ENCODE peak calls at places on chromosome 17, in seven cellular contexts. One of them, this sample, is unnamed.

GRCh38 chr17:43341705-43342600 is 56.8 kb upstream of the ARL4D start:
- DNase-seq in PC-3: peak
- DNase-seq in fibroblast of the aortic adventitia: peak
- DNase-seq in thoracic aorta: no peak
- DNase-seq in A549: no peak
- DNase-seq in A673: no peak
- DNase-seq in GM06990: no peak
- DNase-seq in this sample: no peak

GRCh38 chr17:40884708-40885512 is at the start of gene KRT20:
- DNase-seq in PC-3: peak
- DNase-seq in A549: no peak
- DNase-seq in GM06990: no peak
- DNase-seq in A673: no peak
- DNase-seq in fibroblast of the aortic adventitia: no peak
- DNase-seq in thoracic aorta: no peak
- DNase-seq in this sample: no peak

GRCh38 chr17:77385750-77386501 is 245.2 kb downstream of the SEC14L1 start:
- DNase-seq in fibroblast of the aortic adventitia: peak
- DNase-seq in thoracic aorta: no peak
- DNase-seq in PC-3: no peak
- DNase-seq in A673: no peak
- DNase-seq in GM06990: no peak
- DNase-seq in A549: no peak
- DNase-seq in this sample: no peak

GRCh38 chr17:74592087-74592990 is at the start of gene CD300LD:
- DNase-seq in GM06990: no peak
- DNase-seq in thoracic aorta: no peak
- DNase-seq in A549: no peak
- DNase-seq in PC-3: no peak
- DNase-seq in A673: no peak
- DNase-seq in fibroblast of the aortic adventitia: no peak
- DNase-seq in this sample: no peak

GRCh38 chr17:39800540-39800939 is 62.8 kb downstream of the GRB7 start:
- DNase-seq in A549: no peak
- DNase-seq in PC-3: no peak
- DNase-seq in GM06990: peak
- DNase-seq in fibroblast of the aortic adventitia: no peak
- DNase-seq in thoracic aorta: no peak
- DNase-seq in A673: no peak
- DNase-seq in this sample: peak

GRCh38 chr17:67322039-67322787 is 44.2 kb downstream of the PSMD12 start:
- DNase-seq in A549: no peak
- DNase-seq in PC-3: no peak
- DNase-seq in A673: peak
- DNase-seq in GM06990: no peak
- DNase-seq in fibroblast of the aortic adventitia: no peak
- DNase-seq in thoracic aorta: no peak
- DNase-seq in this sample: no peak

GRCh38 chr17:12046786-12047185 is 26.1 kb downstream of the MAP2K4 start:
- DNase-seq in fibroblast of the aortic adventitia: no peak
- DNase-seq in GM06990: no peak
- DNase-seq in A673: no peak
- DNase-seq in PC-3: no peak
- DNase-seq in thoracic aorta: no peak
- DNase-seq in A549: no peak
- DNase-seq in this sample: no peak

GRCh38 chr17:29617481-29618271 is 5.0 kb downstream of the CORO6 start:
- DNase-seq in A549: peak
- DNase-seq in A673: no peak
- DNase-seq in GM06990: peak
- DNase-seq in thoracic aorta: no peak
- DNase-seq in PC-3: peak
- DNase-seq in fibroblast of the aortic adventitia: peak
- DNase-seq in this sample: peak

GRCh38 chr17:41863074-41863843 is 2.0 kb downstream of the KLHL11 start:
- DNase-seq in thoracic aorta: no peak
- DNase-seq in PC-3: no peak
- DNase-seq in A549: no peak
- DNase-seq in GM06990: no peak
- DNase-seq in fibroblast of the aortic adventitia: no peak
- DNase-seq in A673: no peak
- DNase-seq in this sample: no peak

GRCh38 chr17:40177275-40177874 is at the start of gene RAPGEFL1:
- DNase-seq in PC-3: no peak
- DNase-seq in A673: peak
- DNase-seq in thoracic aorta: peak
- DNase-seq in GM06990: peak
- DNase-seq in fibroblast of the aortic adventitia: peak
- DNase-seq in A549: no peak
- DNase-seq in this sample: no peak

GRCh38 chr17:20223808-20224328 is 214.7 kb downstream of the SPECC1 start:
- DNase-seq in GM06990: no peak
- DNase-seq in fibroblast of the aortic adventitia: peak
- DNase-seq in thoracic aorta: no peak
- DNase-seq in PC-3: peak
- DNase-seq in A673: no peak
- DNase-seq in A549: peak
- DNase-seq in this sample: no peak

GRCh38 chr17:72661093-72661944 is 431.2 kb downstream of the SLC39A11 start:
- DNase-seq in fibroblast of the aortic adventitia: no peak
- DNase-seq in A549: no peak
- DNase-seq in A673: no peak
- DNase-seq in PC-3: peak
- DNase-seq in GM06990: no peak
- DNase-seq in thoracic aorta: no peak
- DNase-seq in this sample: no peak

GRCh38 chr17:45740553-45741330 is 43.4 kb upstream of the CRHR1 start:
- DNase-seq in GM06990: no peak
- DNase-seq in PC-3: peak
- DNase-seq in fibroblast of the aortic adventitia: peak
- DNase-seq in A673: peak
- DNase-seq in thoracic aorta: no peak
- DNase-seq in A549: peak
- DNase-seq in this sample: peak

GRCh38 chr17:42345396-42346078 is 42.7 kb downstream of the STAT3 start:
- DNase-seq in GM06990: no peak
- DNase-seq in fibroblast of the aortic adventitia: no peak
- DNase-seq in A673: no peak
- DNase-seq in thoracic aorta: no peak
- DNase-seq in PC-3: no peak
- DNase-seq in A549: no peak
- DNase-seq in this sample: no peak

GRCh38 chr17:59378621-59379194 is 47.3 kb downstream of the YPEL2 start:
- DNase-seq in thoracic aorta: no peak
- DNase-seq in A673: no peak
- DNase-seq in A549: no peak
- DNase-seq in GM06990: no peak
- DNase-seq in PC-3: no peak
- DNase-seq in fibroblast of the aortic adventitia: peak
- DNase-seq in this sample: no peak

GRCh38 chr17:74599531-74599939 is 7.5 kb upstream of the CD300LD start:
- DNase-seq in PC-3: no peak
- DNase-seq in A673: no peak
- DNase-seq in fibroblast of the aortic adventitia: no peak
- DNase-seq in A549: no peak
- DNase-seq in GM06990: no peak
- DNase-seq in thoracic aorta: no peak
- DNase-seq in this sample: no peak

GRCh38 chr17:80422981-80423380 is 8.0 kb downstream of the ENDOV start:
- DNase-seq in GM06990: no peak
- DNase-seq in A673: no peak
- DNase-seq in fibroblast of the aortic adventitia: no peak
- DNase-seq in PC-3: no peak
- DNase-seq in thoracic aorta: no peak
- DNase-seq in A549: no peak
- DNase-seq in this sample: no peak

GRCh38 chr17:73445466-73445865 is 133.7 kb upstream of the CDC42EP4 start:
- DNase-seq in fibroblast of the aortic adventitia: no peak
- DNase-seq in PC-3: no peak
- DNase-seq in GM06990: no peak
- DNase-seq in thoracic aorta: no peak
- DNase-seq in A673: no peak
- DNase-seq in A549: no peak
- DNase-seq in this sample: no peak

GRCh38 chr17:47946929-47947397 is 5.6 kb downstream of the PNPO start:
- DNase-seq in fibroblast of the aortic adventitia: peak
- DNase-seq in A673: peak
- DNase-seq in GM06990: peak
- DNase-seq in thoracic aorta: peak
- DNase-seq in A549: peak
- DNase-seq in PC-3: peak
- DNase-seq in this sample: no peak

GRCh38 chr17:45248132-45248936 is 13.6 kb downstream of the SPATA32 start:
- DNase-seq in GM06990: peak
- DNase-seq in A673: no peak
- DNase-seq in A549: peak
- DNase-seq in thoracic aorta: no peak
- DNase-seq in PC-3: peak
- DNase-seq in fibroblast of the aortic adventitia: no peak
- DNase-seq in this sample: no peak

GRCh38 chr17:52606098-52606497 is 447.6 kb upstream of the CA10 start:
- DNase-seq in PC-3: peak
- DNase-seq in GM06990: no peak
- DNase-seq in A549: no peak
- DNase-seq in thoracic aorta: no peak
- DNase-seq in A673: no peak
- DNase-seq in fibroblast of the aortic adventitia: no peak
- DNase-seq in this sample: no peak

GRCh38 chr17:18238299-18238698 is 12.9 kb downstream of the LLGL1 start:
- DNase-seq in fibroblast of the aortic adventitia: no peak
- DNase-seq in GM06990: no peak
- DNase-seq in PC-3: no peak
- DNase-seq in A673: no peak
- DNase-seq in A549: no peak
- DNase-seq in thoracic aorta: no peak
- DNase-seq in this sample: no peak

GRCh38 chr17:2855063-2855600 is 58.9 kb downstream of the RAP1GAP2 start:
- DNase-seq in A549: no peak
- DNase-seq in GM06990: no peak
- DNase-seq in A673: no peak
- DNase-seq in PC-3: peak
- DNase-seq in thoracic aorta: no peak
- DNase-seq in fibroblast of the aortic adventitia: no peak
- DNase-seq in this sample: no peak

GRCh38 chr17:55283256-55283965 is 18.7 kb downstream of the HLF start:
- DNase-seq in GM06990: no peak
- DNase-seq in PC-3: no peak
- DNase-seq in A673: no peak
- DNase-seq in thoracic aorta: no peak
- DNase-seq in A549: no peak
- DNase-seq in fibroblast of the aortic adventitia: no peak
- DNase-seq in this sample: no peak

GRCh38 chr17:64345691-64346376 is 44.8 kb downstream of the PECAM1 start:
- DNase-seq in thoracic aorta: no peak
- DNase-seq in A549: no peak
- DNase-seq in PC-3: no peak
- DNase-seq in fibroblast of the aortic adventitia: no peak
- DNase-seq in GM06990: no peak
- DNase-seq in A673: no peak
- DNase-seq in this sample: no peak

GRCh38 chr17:8859029-8859803 is 8.3 kb downstream of the PIK3R6 start:
- DNase-seq in PC-3: no peak
- DNase-seq in A673: no peak
- DNase-seq in GM06990: peak
- DNase-seq in thoracic aorta: no peak
- DNase-seq in fibroblast of the aortic adventitia: no peak
- DNase-seq in A549: no peak
- DNase-seq in this sample: no peak

GRCh38 chr17:409848-410673 is 57.5 kb upstream of the RPH3AL start:
- DNase-seq in thoracic aorta: peak
- DNase-seq in GM06990: peak
- DNase-seq in A673: peak
- DNase-seq in PC-3: peak
- DNase-seq in fibroblast of the aortic adventitia: peak
- DNase-seq in A549: peak
- DNase-seq in this sample: peak
- TF ChIP-seq CTCF in thoracic aorta: no peak
- TF ChIP-seq CTCF in GM06990: no peak
- TF ChIP-seq CTCF in A673: no peak
- TF ChIP-seq CTCF in PC-3: no peak
- TF ChIP-seq CTCF in fibroblast of the aortic adventitia: no peak
- TF ChIP-seq CTCF in A549: no peak
- TF ChIP-seq CTCF in this sample: no peak

GRCh38 chr17:82077617-82078358 is 12.2 kb upstream of the DUS1L start:
- DNase-seq in thoracic aorta: no peak
- DNase-seq in PC-3: no peak
- DNase-seq in GM06990: no peak
- DNase-seq in A673: no peak
- DNase-seq in fibroblast of the aortic adventitia: no peak
- DNase-seq in A549: no peak
- DNase-seq in this sample: no peak
- TF ChIP-seq CTCF in thoracic aorta: no peak
- TF ChIP-seq CTCF in PC-3: no peak
- TF ChIP-seq CTCF in GM06990: no peak
- TF ChIP-seq CTCF in A673: no peak
- TF ChIP-seq CTCF in fibroblast of the aortic adventitia: no peak
- TF ChIP-seq CTCF in A549: no peak
- TF ChIP-seq CTCF in this sample: no peak

GRCh38 chr17:15954222-15954621 is 9.3 kb downstream of the ADORA2B start:
- DNase-seq in A549: peak
- DNase-seq in fibroblast of the aortic adventitia: peak
- DNase-seq in GM06990: no peak
- DNase-seq in thoracic aorta: no peak
- DNase-seq in PC-3: peak
- DNase-seq in A673: peak
- DNase-seq in this sample: no peak
- TF ChIP-seq CTCF in A549: no peak
- TF ChIP-seq CTCF in fibroblast of the aortic adventitia: no peak
- TF ChIP-seq CTCF in GM06990: no peak
- TF ChIP-seq CTCF in thoracic aorta: no peak
- TF ChIP-seq CTCF in PC-3: peak
- TF ChIP-seq CTCF in A673: no peak
- TF ChIP-seq CTCF in this sample: no peak

GRCh38 chr17:7717756-7718350 is 309 bp downstream of the DNAH2 start:
- DNase-seq in thoracic aorta: no peak
- DNase-seq in fibroblast of the aortic adventitia: no peak
- DNase-seq in A549: no peak
- DNase-seq in PC-3: no peak
- DNase-seq in GM06990: no peak
- DNase-seq in A673: no peak
- DNase-seq in this sample: no peak

GRCh38 chr17:7714721-7715594 is 2.6 kb upstream of the DNAH2 start:
- DNase-seq in PC-3: no peak
- DNase-seq in A549: no peak
- DNase-seq in fibroblast of the aortic adventitia: no peak
- DNase-seq in GM06990: no peak
- DNase-seq in thoracic aorta: no peak
- DNase-seq in A673: no peak
- DNase-seq in this sample: no peak

GRCh38 chr17:7716299-7716886 is 1.2 kb upstream of the DNAH2 start:
- DNase-seq in A673: no peak
- DNase-seq in PC-3: no peak
- DNase-seq in thoracic aorta: no peak
- DNase-seq in fibroblast of the aortic adventitia: no peak
- DNase-seq in A549: no peak
- DNase-seq in GM06990: no peak
- DNase-seq in this sample: no peak

GRCh38 chr17:7719661-7720060 is 2.1 kb downstream of the DNAH2 start:
- DNase-seq in thoracic aorta: no peak
- DNase-seq in PC-3: no peak
- DNase-seq in A673: no peak
- DNase-seq in fibroblast of the aortic adventitia: no peak
- DNase-seq in A549: no peak
- DNase-seq in GM06990: no peak
- DNase-seq in this sample: no peak

GRCh38 chr17:7716901-7717755 is at the start of gene DNAH2:
- DNase-seq in A549: peak
- DNase-seq in thoracic aorta: peak
- DNase-seq in PC-3: peak
- DNase-seq in fibroblast of the aortic adventitia: peak
- DNase-seq in GM06990: peak
- DNase-seq in A673: peak
- DNase-seq in this sample: no peak
- TF ChIP-seq CTCF in A549: peak
- TF ChIP-seq CTCF in thoracic aorta: peak
- TF ChIP-seq CTCF in PC-3: peak
- TF ChIP-seq CTCF in fibroblast of the aortic adventitia: peak
- TF ChIP-seq CTCF in GM06990: peak
- TF ChIP-seq CTCF in A673: peak
- TF ChIP-seq CTCF in this sample: peak